ENCODE peak calls at places on chromosomes 6 and 20, in ten cellular contexts. One of them, this sample, is unnamed.
A peak's percentile ranks its signal among the peaks of the same experiment; 100 is the strongest.

GRCh38 chr20:45776931-45777330 is 14.8 kb downstream of the WFDC3 start:
- DNase-seq in GM20000: no peak
- DNase-seq in astrocyte of the spinal cord: no peak
- DNase-seq in cardiac fibroblast: no peak
- DNase-seq in GM13976: no peak
- DNase-seq in endothelial cell: no peak
- DNase-seq in CD8-positive, alpha-beta T cell: no peak
- DNase-seq in tibial nerve: no peak
- DNase-seq in choroid plexus epithelial cell: no peak
- DNase-seq in lung: no peak
- DNase-seq in this sample: no peak

GRCh38 chr20:33733654-33734576 is 2.1 kb downstream of the ZNF341 start:
- DNase-seq in GM20000: peak; percentile 51
- DNase-seq in astrocyte of the spinal cord: peak; percentile 65
- DNase-seq in cardiac fibroblast: peak; percentile 84
- DNase-seq in GM13976: no peak
- DNase-seq in endothelial cell: no peak
- DNase-seq in CD8-positive, alpha-beta T cell: no peak
- DNase-seq in tibial nerve: peak; percentile 34
- DNase-seq in choroid plexus epithelial cell: peak; percentile 91
- DNase-seq in lung: peak; percentile 50
- DNase-seq in this sample: no peak

GRCh38 chr6:147950623-147950987 is 392.0 kb upstream of the SASH1 start:
- DNase-seq in GM20000: no peak
- DNase-seq in astrocyte of the spinal cord: peak; percentile 37
- DNase-seq in cardiac fibroblast: peak; percentile 77
- DNase-seq in GM13976: no peak
- DNase-seq in endothelial cell: no peak
- DNase-seq in CD8-positive, alpha-beta T cell: no peak
- DNase-seq in tibial nerve: peak; percentile 39
- DNase-seq in choroid plexus epithelial cell: peak; percentile 79
- DNase-seq in lung: peak; percentile 53
- DNase-seq in this sample: no peak

GRCh38 chr6:31663961-31664789 is 622 bp downstream of the GPANK1 start:
- DNase-seq in GM20000: no peak
- DNase-seq in astrocyte of the spinal cord: peak; percentile 81
- DNase-seq in cardiac fibroblast: peak; percentile 73
- DNase-seq in GM13976: no peak
- DNase-seq in endothelial cell: no peak
- DNase-seq in CD8-positive, alpha-beta T cell: no peak
- DNase-seq in tibial nerve: peak; percentile 63
- DNase-seq in choroid plexus epithelial cell: peak; percentile 78
- DNase-seq in lung: no peak
- DNase-seq in this sample: no peak

GRCh38 chr6:107108201-107108890 is 7.0 kb downstream of the BEND3 start:
- DNase-seq in GM20000: no peak
- DNase-seq in astrocyte of the spinal cord: peak; percentile 19
- DNase-seq in cardiac fibroblast: no peak
- DNase-seq in GM13976: no peak
- DNase-seq in endothelial cell: no peak
- DNase-seq in CD8-positive, alpha-beta T cell: no peak
- DNase-seq in tibial nerve: no peak
- DNase-seq in choroid plexus epithelial cell: no peak
- DNase-seq in lung: no peak
- DNase-seq in this sample: no peak

GRCh38 chr20:17643531-17644188 is 38.4 kb downstream of the RRBP1 start:
- DNase-seq in GM20000: no peak
- DNase-seq in astrocyte of the spinal cord: no peak
- DNase-seq in cardiac fibroblast: no peak
- DNase-seq in GM13976: no peak
- DNase-seq in endothelial cell: no peak
- DNase-seq in CD8-positive, alpha-beta T cell: no peak
- DNase-seq in tibial nerve: no peak
- DNase-seq in choroid plexus epithelial cell: no peak
- DNase-seq in lung: no peak
- DNase-seq in this sample: no peak

GRCh38 chr6:44582930-44583329 is 195.4 kb downstream of the CDC5L start:
- DNase-seq in GM20000: no peak
- DNase-seq in astrocyte of the spinal cord: no peak
- DNase-seq in cardiac fibroblast: no peak
- DNase-seq in GM13976: no peak
- DNase-seq in endothelial cell: no peak
- DNase-seq in CD8-positive, alpha-beta T cell: no peak
- DNase-seq in tibial nerve: no peak
- DNase-seq in choroid plexus epithelial cell: no peak
- DNase-seq in lung: no peak
- DNase-seq in this sample: no peak

GRCh38 chr6:30060634-30060981 is 457 bp upstream of the POLR1H start:
- DNase-seq in GM20000: peak; percentile 23
- DNase-seq in astrocyte of the spinal cord: no peak
- DNase-seq in cardiac fibroblast: peak; percentile 41
- DNase-seq in GM13976: no peak
- DNase-seq in endothelial cell: peak; percentile 32
- DNase-seq in CD8-positive, alpha-beta T cell: no peak
- DNase-seq in tibial nerve: no peak
- DNase-seq in choroid plexus epithelial cell: peak; percentile 44
- DNase-seq in lung: no peak
- DNase-seq in this sample: no peak

GRCh38 chr6:18507561-18507960 is 120.4 kb downstream of the RNF144B start:
- DNase-seq in GM20000: no peak
- DNase-seq in astrocyte of the spinal cord: no peak
- DNase-seq in cardiac fibroblast: peak; percentile 26
- DNase-seq in GM13976: no peak
- DNase-seq in endothelial cell: no peak
- DNase-seq in CD8-positive, alpha-beta T cell: no peak
- DNase-seq in tibial nerve: no peak
- DNase-seq in choroid plexus epithelial cell: peak; percentile 52
- DNase-seq in lung: no peak
- DNase-seq in this sample: no peak

GRCh38 chr20:62362991-62363919 is 3.9 kb downstream of the LAMA5 start:
- DNase-seq in GM20000: no peak
- DNase-seq in astrocyte of the spinal cord: no peak
- DNase-seq in cardiac fibroblast: no peak
- DNase-seq in GM13976: no peak
- DNase-seq in endothelial cell: no peak
- DNase-seq in CD8-positive, alpha-beta T cell: no peak
- DNase-seq in tibial nerve: no peak
- DNase-seq in choroid plexus epithelial cell: no peak
- DNase-seq in lung: no peak
- DNase-seq in this sample: no peak

GRCh38 chr6:111038534-111039252 is 48.6 kb upstream of the SLC16A10 start:
- DNase-seq in GM20000: peak; percentile 41
- DNase-seq in astrocyte of the spinal cord: no peak
- DNase-seq in cardiac fibroblast: no peak
- DNase-seq in GM13976: peak; percentile 58
- DNase-seq in endothelial cell: no peak
- DNase-seq in CD8-positive, alpha-beta T cell: no peak
- DNase-seq in tibial nerve: no peak
- DNase-seq in choroid plexus epithelial cell: no peak
- DNase-seq in lung: no peak
- DNase-seq in this sample: no peak

GRCh38 chr6:45681860-45682488 is 304.2 kb upstream of the SUPT3H start:
- DNase-seq in GM20000: peak; percentile 83
- DNase-seq in astrocyte of the spinal cord: no peak
- DNase-seq in cardiac fibroblast: peak; percentile 18
- DNase-seq in GM13976: peak; percentile 79
- DNase-seq in endothelial cell: no peak
- DNase-seq in CD8-positive, alpha-beta T cell: no peak
- DNase-seq in tibial nerve: no peak
- DNase-seq in choroid plexus epithelial cell: no peak
- DNase-seq in lung: no peak
- DNase-seq in this sample: no peak

DNA sequence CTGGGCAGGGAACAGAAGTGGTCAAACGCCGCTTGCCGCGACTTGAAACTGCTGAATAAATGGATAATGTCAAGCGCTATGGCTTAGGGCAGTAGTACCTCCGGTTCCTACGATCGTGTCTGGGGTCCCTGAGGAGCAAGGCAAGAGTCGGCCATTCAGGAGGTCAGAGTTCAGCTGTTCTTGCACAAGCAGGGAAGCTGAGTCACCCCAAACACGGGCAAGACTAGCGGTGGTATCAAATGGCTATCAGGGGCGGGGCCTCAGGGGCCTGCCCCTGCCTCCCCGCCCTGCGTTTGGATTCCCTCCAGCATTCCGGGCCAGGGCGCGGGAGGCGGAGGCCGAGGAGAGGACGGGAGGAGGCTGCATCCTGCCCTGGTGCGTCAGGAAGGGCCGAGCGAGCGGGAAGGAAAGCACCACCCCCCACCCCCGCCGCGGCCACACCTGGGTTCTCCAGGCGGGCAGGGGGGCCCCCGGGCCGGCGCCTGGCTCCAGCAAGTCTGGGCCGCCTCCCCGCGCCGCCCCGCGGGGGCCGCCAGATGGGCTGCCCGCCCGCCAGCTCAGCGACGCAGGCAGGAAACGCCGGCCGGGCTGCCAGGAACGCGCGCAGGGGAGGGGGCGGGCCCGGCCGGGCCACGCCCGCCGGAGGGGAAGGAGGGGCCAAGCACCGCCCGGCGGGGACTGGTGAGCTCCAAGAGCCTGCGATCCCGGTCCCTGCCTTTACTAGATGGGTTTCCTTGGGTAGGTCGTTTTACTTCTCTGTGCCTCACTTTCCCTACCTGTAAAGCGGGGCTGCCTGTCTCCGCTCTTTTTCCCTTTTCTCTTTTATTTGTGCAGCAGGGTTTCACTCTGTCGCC is 32.2 kb upstream of the ID1 start:
- DNase-seq in GM20000: peak; percentile 97
- DNase-seq in astrocyte of the spinal cord: peak; percentile 100
- DNase-seq in cardiac fibroblast: peak; percentile 99
- DNase-seq in GM13976: peak; percentile 94
- DNase-seq in endothelial cell: peak; percentile 96
- DNase-seq in CD8-positive, alpha-beta T cell: peak; percentile 84
- DNase-seq in tibial nerve: peak; percentile 98
- DNase-seq in choroid plexus epithelial cell: peak; percentile 99
- DNase-seq in lung: peak; percentile 96
- DNase-seq in this sample: no peak
- TF ChIP-seq CTCF in GM20000: no peak
- TF ChIP-seq CTCF in astrocyte of the spinal cord: no peak
- TF ChIP-seq CTCF in cardiac fibroblast: no peak
- TF ChIP-seq CTCF in GM13976: no peak
- TF ChIP-seq CTCF in endothelial cell: no peak
- TF ChIP-seq CTCF in CD8-positive, alpha-beta T cell: no peak
- TF ChIP-seq CTCF in tibial nerve: peak; percentile 7
- TF ChIP-seq CTCF in choroid plexus epithelial cell: no peak
- TF ChIP-seq CTCF in lung: no peak
- TF ChIP-seq CTCF in this sample: no peak

GRCh38 chr20:1397710-1398109 is 4.9 kb upstream of the FKBP1A start:
- DNase-seq in GM20000: no peak
- DNase-seq in astrocyte of the spinal cord: no peak
- DNase-seq in cardiac fibroblast: peak; percentile 58
- DNase-seq in GM13976: no peak
- DNase-seq in endothelial cell: no peak
- DNase-seq in CD8-positive, alpha-beta T cell: no peak
- DNase-seq in tibial nerve: no peak
- DNase-seq in choroid plexus epithelial cell: peak; percentile 49
- DNase-seq in lung: no peak
- DNase-seq in this sample: no peak
- TF ChIP-seq CTCF in GM20000: no peak
- TF ChIP-seq CTCF in astrocyte of the spinal cord: peak; percentile 27
- TF ChIP-seq CTCF in cardiac fibroblast: peak; percentile 42
- TF ChIP-seq CTCF in GM13976: no peak
- TF ChIP-seq CTCF in endothelial cell: no peak
- TF ChIP-seq CTCF in CD8-positive, alpha-beta T cell: no peak
- TF ChIP-seq CTCF in tibial nerve: no peak
- TF ChIP-seq CTCF in choroid plexus epithelial cell: peak; percentile 52
- TF ChIP-seq CTCF in lung: no peak
- TF ChIP-seq CTCF in this sample: no peak

DNA sequence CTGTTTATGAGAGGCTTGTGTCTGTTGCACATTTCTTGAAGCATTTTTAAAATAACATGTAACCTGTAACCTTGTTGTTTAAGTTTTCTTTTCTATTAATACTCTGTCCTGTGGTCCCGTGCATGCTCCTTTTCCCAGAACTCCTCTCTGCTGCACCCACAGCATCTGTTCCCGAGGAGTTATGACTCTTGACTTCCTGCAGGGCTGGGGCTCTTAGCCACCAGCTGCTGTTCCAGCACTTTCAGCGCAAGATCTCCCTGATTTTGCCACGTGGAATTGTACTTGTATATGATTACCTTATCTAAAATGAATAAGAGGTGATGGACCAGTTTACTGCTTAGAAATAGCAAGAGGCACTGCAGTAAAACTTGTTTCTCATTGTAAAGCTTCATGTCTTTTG is 150.6 kb downstream of the QKI start:
- DNase-seq in GM20000: no peak
- DNase-seq in astrocyte of the spinal cord: peak; percentile 51
- DNase-seq in cardiac fibroblast: peak; percentile 58
- DNase-seq in GM13976: no peak
- DNase-seq in endothelial cell: no peak
- DNase-seq in CD8-positive, alpha-beta T cell: no peak
- DNase-seq in tibial nerve: no peak
- DNase-seq in choroid plexus epithelial cell: peak; percentile 77
- DNase-seq in lung: no peak
- DNase-seq in this sample: no peak
- TF ChIP-seq CTCF in GM20000: no peak
- TF ChIP-seq CTCF in astrocyte of the spinal cord: no peak
- TF ChIP-seq CTCF in cardiac fibroblast: no peak
- TF ChIP-seq CTCF in GM13976: no peak
- TF ChIP-seq CTCF in endothelial cell: no peak
- TF ChIP-seq CTCF in CD8-positive, alpha-beta T cell: no peak
- TF ChIP-seq CTCF in tibial nerve: no peak
- TF ChIP-seq CTCF in choroid plexus epithelial cell: peak; percentile 15
- TF ChIP-seq CTCF in lung: no peak
- TF ChIP-seq CTCF in this sample: no peak

GRCh38 chr20:32663704-32664351 is 9.9 kb downstream of the C20orf203 start:
- DNase-seq in GM20000: no peak
- DNase-seq in astrocyte of the spinal cord: no peak
- DNase-seq in cardiac fibroblast: no peak
- DNase-seq in GM13976: no peak
- DNase-seq in endothelial cell: no peak
- DNase-seq in CD8-positive, alpha-beta T cell: no peak
- DNase-seq in tibial nerve: no peak
- DNase-seq in choroid plexus epithelial cell: no peak
- DNase-seq in lung: no peak
- DNase-seq in this sample: no peak

GRCh38 chr20:32667030-32667429 is 6.7 kb downstream of the C20orf203 start:
- DNase-seq in GM20000: no peak
- DNase-seq in astrocyte of the spinal cord: no peak
- DNase-seq in cardiac fibroblast: no peak
- DNase-seq in GM13976: no peak
- DNase-seq in endothelial cell: no peak
- DNase-seq in CD8-positive, alpha-beta T cell: no peak
- DNase-seq in tibial nerve: no peak
- DNase-seq in choroid plexus epithelial cell: no peak
- DNase-seq in lung: no peak
- DNase-seq in this sample: no peak

GRCh38 chr20:32664352-32665159 is 9.2 kb downstream of the C20orf203 start:
- DNase-seq in GM20000: no peak
- DNase-seq in astrocyte of the spinal cord: no peak
- DNase-seq in cardiac fibroblast: no peak
- DNase-seq in GM13976: no peak
- DNase-seq in endothelial cell: no peak
- DNase-seq in CD8-positive, alpha-beta T cell: no peak
- DNase-seq in tibial nerve: no peak
- DNase-seq in choroid plexus epithelial cell: no peak
- DNase-seq in lung: no peak
- DNase-seq in this sample: no peak

GRCh38 chr20:32660661-32661060 is 13.1 kb downstream of the C20orf203 start:
- DNase-seq in GM20000: no peak
- DNase-seq in astrocyte of the spinal cord: no peak
- DNase-seq in cardiac fibroblast: no peak
- DNase-seq in GM13976: no peak
- DNase-seq in endothelial cell: no peak
- DNase-seq in CD8-positive, alpha-beta T cell: no peak
- DNase-seq in tibial nerve: no peak
- DNase-seq in choroid plexus epithelial cell: no peak
- DNase-seq in lung: no peak
- DNase-seq in this sample: no peak

GRCh38 chr20:32661820-32662528 is 11.8 kb downstream of the C20orf203 start:
- DNase-seq in GM20000: no peak
- DNase-seq in astrocyte of the spinal cord: no peak
- DNase-seq in cardiac fibroblast: no peak
- DNase-seq in GM13976: no peak
- DNase-seq in endothelial cell: no peak
- DNase-seq in CD8-positive, alpha-beta T cell: no peak
- DNase-seq in tibial nerve: no peak
- DNase-seq in choroid plexus epithelial cell: no peak
- DNase-seq in lung: no peak
- DNase-seq in this sample: no peak
- TF ChIP-seq CTCF in GM20000: no peak
- TF ChIP-seq CTCF in astrocyte of the spinal cord: peak; percentile 3
- TF ChIP-seq CTCF in cardiac fibroblast: no peak
- TF ChIP-seq CTCF in GM13976: no peak
- TF ChIP-seq CTCF in endothelial cell: no peak
- TF ChIP-seq CTCF in CD8-positive, alpha-beta T cell: no peak
- TF ChIP-seq CTCF in tibial nerve: no peak
- TF ChIP-seq CTCF in choroid plexus epithelial cell: peak; percentile 12
- TF ChIP-seq CTCF in lung: no peak
- TF ChIP-seq CTCF in this sample: no peak

This sample was measured in D721Med.